ENCODE peak calls at places on chromosome 10, in seven cellular contexts. A, M, Q, C, J, Z and Y are unnamed samples.

GRCh38 chr10:37992083-37992482 is 15.6 kb upstream of the ZNF25 start:
- DNase-seq in A (no peak), M (no peak), Q (no peak), C (no peak), J (no peak), Z (no peak), Y (no peak)

GRCh38 chr10:120897343-120897742 is 46.2 kb downstream of the WDR11 start:
- DNase-seq in A (no peak), M (no peak), Q (no peak), C (no peak), J (no peak), Z (peak), Y (no peak)

GRCh38 chr10:100730739-100731602 is 14.4 kb upstream of the PAX2 start:
- DNase-seq in A (peak), M (no peak), Q (no peak), C (no peak), J (no peak), Z (peak), Y (no peak)

GRCh38 chr10:83222300-83222699 is 917.0 kb upstream of the GHITM start:
- DNase-seq in A (no peak), M (no peak), Q (no peak), C (no peak), J (no peak), Z (no peak), Y (no peak)

GRCh38 chr10:110007171-110007700 is 548 bp upstream of the ADD3 start:
- DNase-seq in A (peak), M (no peak), Q (peak), C (peak), J (no peak), Z (peak), Y (peak)

GRCh38 chr10:19014034-19014433 is 34.6 kb upstream of the MALRD1 start:
- DNase-seq in A (no peak), M (no peak), Q (peak), C (no peak), J (no peak), Z (peak), Y (no peak)

GRCh38 chr10:99880071-99880835 is 97.8 kb downstream of the ABCC2 start:
- DNase-seq in A (no peak), M (no peak), Q (no peak), C (no peak), J (no peak), Z (no peak), Y (no peak)

GRCh38 chr10:122551450-122551849 is 9.1 kb upstream of the DMBT1 start:
- DNase-seq in A (peak), M (no peak), Q (no peak), C (no peak), J (peak), Z (no peak), Y (no peak)

GRCh38 chr10:111698711-111699110 is 484.9 kb downstream of the GPAM start:
- DNase-seq in A (no peak), M (no peak), Q (no peak), C (no peak), J (no peak), Z (peak), Y (no peak)

GRCh38 chr10:126569513-126570447 is 100.7 kb downstream of the C10orf90 start:
- DNase-seq in A (no peak), M (no peak), Q (peak), C (no peak), J (no peak), Z (peak), Y (no peak)

GRCh38 chr10:119608316-119609155 is 11.8 kb upstream of the TIAL1 start:
- DNase-seq in A (peak), M (peak), Q (peak), C (peak), J (peak), Z (peak), Y (peak)

GRCh38 chr10:84665883-84666463 is 337.6 kb downstream of the CCSER2 start:
- DNase-seq in A (peak), M (no peak), Q (no peak), C (no peak), J (peak), Z (no peak), Y (peak)

GRCh38 chr10:63464402-63465292 is 1.1 kb downstream of the JMJD1C start:
- DNase-seq in A (no peak), M (peak), Q (peak), C (no peak), J (no peak), Z (peak), Y (peak)

GRCh38 chr10:70474780-70475179 is 3.8 kb upstream of the PALD1 start:
- DNase-seq in A (no peak), M (no peak), Q (no peak), C (no peak), J (no peak), Z (no peak), Y (peak)